ENCODE peak calls at places on chromosomes 11 and 22, in five cellular contexts. O is tibial nerve, U is ovary, Z is uterus, L is sigmoid colon. E is an unnamed sample.
A peak's percentile ranks its signal among the peaks of the same experiment; 100 is the strongest.

GRCh38 chr22:48277868-48278581 is 1515.6 kb downstream of the TBC1D22A start:
- DNase-seq in O (no peak), U (no peak), Z (no peak), L (peak; percentile 54), E (no peak)

GRCh38 chr11:67466962-67467771 is 1.9 kb downstream of the TMEM134 start:
- DNase-seq in O (no peak), U (peak; percentile 22), Z (no peak), L (no peak), E (no peak)

GRCh38 chr11:92703431-92703830 is 266.0 kb upstream of the MTNR1B start:
- DNase-seq in O (no peak), U (no peak), Z (no peak), L (no peak), E (no peak)

GRCh38 chr22:43835166-43835565 is 23.1 kb upstream of the EFCAB6 start:
- DNase-seq in O (no peak), U (no peak), Z (no peak), L (no peak), E (no peak)

GRCh38 chr22:36746571-36746970 is 29.3 kb downstream of the IFT27 start:
- DNase-seq in O (no peak), U (peak; percentile 4), Z (no peak), L (peak; percentile 34), E (no peak)

GRCh38 chr11:3111919-3112690 is 53.0 kb downstream of the OSBPL5 start:
- DNase-seq in O (no peak), U (no peak), Z (no peak), L (peak; percentile 8), E (no peak)

GRCh38 chr11:67119577-67120391 is 721 bp downstream of the KDM2A start:
- DNase-seq in O (no peak), U (peak; percentile 34), Z (peak; percentile 21), L (peak; percentile 63), E (peak; percentile 63)

GRCh38 chr22:32606181-32606580 is 131.6 kb downstream of the FBXO7 start:
- DNase-seq in O (no peak), U (no peak), Z (peak; percentile 67), L (no peak), E (no peak)

GRCh38 chr11:2584812-2585565 is 114.8 kb downstream of the KCNQ1OT1 start:
- DNase-seq in O (no peak), U (peak; percentile 14), Z (no peak), L (peak; percentile 55), E (no peak)

GRCh38 chr22:32326647-32327046 is 31.0 kb upstream of the RFPL3 start:
- DNase-seq in O (no peak), U (no peak), Z (no peak), L (no peak), E (no peak)

GRCh38 chr22:36419177-36419911 is 31.6 kb upstream of the MYH9 start:
- DNase-seq in O (peak; percentile 38), U (peak; percentile 80), Z (peak; percentile 76), L (peak; percentile 81), E (peak; percentile 63)

GRCh38 chr22:37228106-37229011 is 15.7 kb downstream of the RAC2 start:
- DNase-seq in O (no peak), U (no peak), Z (no peak), L (no peak), E (no peak)

GRCh38 chr22:32830473-32830872 is 29.0 kb downstream of the TIMP3 start:
- DNase-seq in O (no peak), U (peak; percentile 53), Z (peak; percentile 78), L (peak; percentile 74), E (peak; percentile 59)

GRCh38 chr11:46352063-46352841 is 5.0 kb downstream of the DGKZ start:
- DNase-seq in O (no peak), U (peak; percentile 55), Z (no peak), L (no peak), E (no peak)

GRCh38 chr11:113350646-113351045 is 36.3 kb downstream of the TTC12 start:
- DNase-seq in O (no peak), U (no peak), Z (no peak), L (no peak), E (no peak)

GRCh38 chr11:88469828-88470227 is 132.3 kb upstream of the CTSC start:
- DNase-seq in O (no peak), U (no peak), Z (no peak), L (no peak), E (no peak)

GRCh38 chr11:33256031-33256807 is 962 bp upstream of the HIPK3 start:
- DNase-seq in O (no peak), U (no peak), Z (no peak), L (no peak), E (no peak)

GRCh38 chr11:117180661-117181585 is 2.4 kb downstream of the SIDT2 start:
- DNase-seq in O (peak; percentile 59), U (peak; percentile 81), Z (peak; percentile 85), L (peak; percentile 92), E (peak; percentile 54)

GRCh38 chr22:24392218-24392931 is 35.0 kb upstream of the ADORA2A start:
- DNase-seq in O (no peak), U (no peak), Z (no peak), L (no peak), E (no peak)

GRCh38 chr22:17980638-17981051 is 43.7 kb downstream of the MICAL3 start:
- DNase-seq in O (no peak), U (no peak), Z (no peak), L (no peak), E (peak; percentile 43)

GRCh38 chr11:8296872-8297271 is 33.2 kb upstream of the LMO1 start:
- DNase-seq in O (no peak), U (no peak), Z (no peak), L (peak; percentile 49), E (peak; percentile 7)

GRCh38 chr11:2931416-2931746 is 2.2 kb upstream of the PHLDA2 start:
- DNase-seq in O (no peak), U (no peak), Z (no peak), L (peak; percentile 60), E (no peak)

GRCh38 chr11:129881570-129882170 is 13.7 kb downstream of the NFRKB start:
- DNase-seq in O (no peak), U (no peak), Z (no peak), L (no peak), E (no peak)

GRCh38 chr11:95849087-95849825 is 59.0 kb downstream of the CEP57 start:
- DNase-seq in O (no peak), U (peak; percentile 61), Z (peak; percentile 34), L (peak; percentile 69), E (no peak)

GRCh38 chr11:24531528-24531927 is 34.7 kb downstream of the LUZP2 start:
- DNase-seq in O (no peak), U (no peak), Z (no peak), L (no peak), E (no peak)

GRCh38 chr22:45478108-45478771 is 24.4 kb upstream of the FBLN1 start:
- DNase-seq in O (peak; percentile 63), U (no peak), Z (peak; percentile 42), L (no peak), E (no peak)

GRCh38 chr22:42261266-42261665 is 9.2 kb downstream of the TCF20 start:
- DNase-seq in O (no peak), U (no peak), Z (no peak), L (no peak), E (no peak)

GRCh38 chr11:78226684-78227680 is 38.3 kb downstream of the USP35 start:
- DNase-seq in O (no peak), U (peak; percentile 13), Z (no peak), L (no peak), E (no peak)

GRCh38 chr11:56849250-56849649 is 100.8 kb upstream of the OR9G4 start:
- DNase-seq in O (no peak), U (no peak), Z (no peak), L (no peak), E (no peak)

GRCh38 chr11:10916674-10917073 is 58.8 kb upstream of the ZBED5 start:
- DNase-seq in O (no peak), U (no peak), Z (no peak), L (no peak), E (no peak)

GRCh38 chr11:129644326-129644725 is 171.3 kb upstream of the TMEM45B start:
- DNase-seq in O (no peak), U (no peak), Z (no peak), L (no peak), E (no peak)

GRCh38 chr11:107661656-107662055 is 50.2 kb downstream of the SLN start:
- DNase-seq in O (no peak), U (no peak), Z (no peak), L (no peak), E (no peak)

GRCh38 chr11:2554338-2555240 is 109.8 kb downstream of the KCNQ1 start:
- DNase-seq in O (peak; percentile 1), U (peak; percentile 8), Z (no peak), L (peak; percentile 51), E (peak; percentile 31)

GRCh38 chr11:72102946-72103753 is at the start of gene LAMTOR1:
- DNase-seq in O (peak; percentile 100), U (peak; percentile 100), Z (peak; percentile 100), L (peak; percentile 100), E (peak; percentile 99)
- TF ChIP-seq POLR2A in O (peak; percentile 36), U (peak; percentile 72), Z (peak; percentile 76), L (peak; percentile 42), E (peak; percentile 81)

DNA sequence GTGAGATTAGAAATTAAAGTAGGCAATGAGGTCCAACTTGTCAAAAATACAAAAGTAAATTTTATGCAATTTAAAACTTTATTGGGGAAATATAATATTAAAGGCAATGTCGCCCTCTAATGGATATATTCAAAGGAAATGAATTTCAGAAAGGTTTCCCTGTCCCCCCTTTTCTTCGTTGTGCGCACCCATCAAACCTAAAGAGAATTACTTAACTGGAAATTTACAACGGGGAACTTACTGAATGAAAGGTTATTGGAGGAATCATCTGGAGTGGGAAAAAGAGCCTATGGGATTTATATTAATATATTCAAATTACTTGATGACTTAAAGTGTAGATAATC is 1.7 kb upstream of the ABTB2 start:
- DNase-seq in O (no peak), U (no peak), Z (no peak), L (no peak), E (no peak)
- H3K4me3 ChIP-seq in O (no peak overlapping the region), U (no peak overlapping the region), Z (no peak overlapping the region), L (peak overlapping the region; percentile 56), E (peak overlapping the region; percentile 51)

DNA sequence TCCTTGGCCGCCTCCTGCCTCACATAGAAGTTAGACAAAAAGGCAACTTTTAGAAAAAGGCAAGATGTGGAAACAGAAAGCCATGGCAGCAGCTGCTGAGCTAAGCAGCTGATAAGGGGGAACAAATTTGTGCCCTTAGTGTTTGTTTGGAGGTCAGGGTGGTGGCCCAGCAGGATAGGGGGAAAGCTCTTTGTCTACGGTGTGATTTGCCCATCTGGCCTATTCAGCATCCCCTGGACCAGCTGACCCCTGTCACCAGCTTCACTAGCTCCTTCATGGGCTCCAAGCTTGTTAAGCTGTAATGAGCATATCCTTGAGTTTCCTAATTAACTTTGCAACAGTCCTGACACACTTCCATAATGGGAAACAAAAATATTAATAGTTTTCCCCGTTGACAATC is 5.9 kb upstream of the ME3 start:
- DNase-seq in O (no peak), U (no peak), Z (no peak), L (no peak), E (no peak)
- H3K4me1 ChIP-seq in O (no peaks in the 10 kb centered on the region), U (peaks cover 10% of the 10 kb centered on the region), Z (no peaks in the 10 kb centered on the region), L (peaks cover 47% of the 10 kb centered on the region), E (no peaks in the 10 kb centered on the region)

GRCh38 chr11:62708423-62709261 is 1.2 kb downstream of the GNG3 start:
- DNase-seq in O (no peak), U (peak; percentile 44), Z (peak; percentile 53), L (peak; percentile 73), E (no peak)

GRCh38 chr11:62710001-62710345 is 2.5 kb downstream of the GNG3 start:
- DNase-seq in O (no peak), U (no peak), Z (no peak), L (peak; percentile 69), E (no peak)

GRCh38 chr11:62707277-62707771 is at the start of the genes BSCL2 and GNG3:
- DNase-seq in O (no peak), U (peak; percentile 47), Z (no peak), L (no peak), E (peak; percentile 62)

GRCh38 chr11:62706841-62707240 is 383 bp downstream of the BSCL2 start:
- DNase-seq in O (no peak), U (no peak), Z (peak; percentile 37), L (peak; percentile 61), E (no peak)

GRCh38 chr11:62709262-62710000 is 2.0 kb downstream of the GNG3 start:
- DNase-seq in O (peak; percentile 97), U (peak; percentile 99), Z (peak; percentile 99), L (peak; percentile 100), E (peak; percentile 96)
- TF ChIP-seq POLR2A in O (peak; percentile 33), U (peak; percentile 68), Z (peak; percentile 64), L (peak; percentile 55), E (peak; percentile 68)